ENCODE peak calls at places on chromosomes 3 and 15, in nine cellular contexts. I, K, H, E, Q, D, Y, L and J are unnamed samples.

GRCh38 chr15:29034593-29035364 is 149.0 kb downstream of the APBA2 start:
- DNase-seq in I (no peak), K (no peak), H (no peak), E (no peak), Q (no peak), D (no peak), Y (no peak), L (no peak), J (no peak)

GRCh38 chr15:85595804-85596536 is 198.8 kb downstream of the KLHL25 start:
- DNase-seq in I (no peak), K (no peak), H (no peak), E (no peak), Q (no peak), D (no peak), Y (no peak), L (no peak), J (no peak)

GRCh38 chr3:22729981-22730380 is 473.1 kb upstream of the UBE2E2 start:
- DNase-seq in I (no peak), K (no peak), H (no peak), E (no peak), Q (no peak), D (no peak), Y (no peak), L (no peak), J (no peak)

GRCh38 chr15:91472316-91472756 is 372.3 kb downstream of the SV2B start:
- DNase-seq in I (no peak), K (no peak), H (no peak), E (no peak), Q (no peak), D (no peak), Y (no peak), L (no peak), J (no peak)

GRCh38 chr15:48899793-48900192 is 21.9 kb downstream of the EID1 start:
- DNase-seq in I (no peak), K (no peak), H (no peak), E (no peak), Q (no peak), D (no peak), Y (no peak), L (no peak), J (no peak)

GRCh38 chr15:44719293-44719999 is 8.1 kb downstream of the B2M start:
- DNase-seq in I (no peak), K (no peak), H (no peak), E (no peak), Q (peak; percentile 44), D (no peak), Y (no peak), L (no peak), J (peak; percentile 36)

GRCh38 chr3:94195381-94195780 is 132.5 kb downstream of the NSUN3 start:
- DNase-seq in I (no peak), K (no peak), H (no peak), E (no peak), Q (no peak), D (no peak), Y (no peak), L (no peak), J (no peak)

GRCh38 chr3:155497930-155498647 is 204.6 kb upstream of the STRIT1 start:
- DNase-seq in I (peak; percentile 1), K (no peak), H (no peak), E (no peak), Q (no peak), D (no peak), Y (no peak), L (no peak), J (no peak)

GRCh38 chr3:8423307-8423706 is 78.3 kb upstream of the LMCD1 start:
- DNase-seq in I (no peak), K (no peak), H (no peak), E (no peak), Q (no peak), D (no peak), Y (no peak), L (no peak), J (no peak)

GRCh38 chr3:55596212-55596611 is 109.1 kb upstream of the WNT5A start:
- DNase-seq in I (no peak), K (no peak), H (no peak), E (no peak), Q (no peak), D (no peak), Y (no peak), L (no peak), J (no peak)

GRCh38 chr15:53611145-53611920 is 148.1 kb downstream of the WDR72 start:
- DNase-seq in I (no peak), K (no peak), H (no peak), E (no peak), Q (no peak), D (no peak), Y (no peak), L (peak; percentile 9), J (no peak)

GRCh38 chr3:139538733-139539132 is 809 bp downstream of the RBP1 start:
- DNase-seq in I (no peak), K (no peak), H (peak; percentile 26), E (no peak), Q (no peak), D (peak; percentile 68), Y (peak; percentile 33), L (no peak), J (peak; percentile 29)

GRCh38 chr3:59425942-59426341 is 376.1 kb upstream of the CFAP20DC start:
- DNase-seq in I (no peak), K (no peak), H (no peak), E (no peak), Q (no peak), D (no peak), Y (no peak), L (no peak), J (no peak)

GRCh38 chr15:48966595-48967301 is 3.0 kb upstream of the SHC4 start:
- DNase-seq in I (no peak), K (no peak), H (no peak), E (no peak), Q (no peak), D (no peak), Y (no peak), L (no peak), J (no peak)

GRCh38 chr3:97793415-97794019 is 28.3 kb upstream of the CRYBG3 start:
- DNase-seq in I (peak; percentile 61), K (no peak), H (no peak), E (peak; percentile 45), Q (no peak), D (no peak), Y (no peak), L (peak; percentile 65), J (no peak)

GRCh38 chr15:84725001-84725491 is 9.1 kb upstream of the SEC11A start:
- DNase-seq in I (no peak), K (peak; percentile 35), H (no peak), E (no peak), Q (no peak), D (no peak), Y (no peak), L (no peak), J (no peak)

GRCh38 chr3:11095932-11096265 is 58.4 kb upstream of the HRH1 start:
- DNase-seq in I (no peak), K (no peak), H (no peak), E (no peak), Q (no peak), D (no peak), Y (no peak), L (peak; percentile 85), J (no peak)
- TF ChIP-seq CTCF in I (peak; percentile 66), K (peak; percentile 14), H (no peak), E (no peak), Q (no peak), D (no peak), Y (no peak), L (peak; percentile 54), J (no peak)

DNA sequence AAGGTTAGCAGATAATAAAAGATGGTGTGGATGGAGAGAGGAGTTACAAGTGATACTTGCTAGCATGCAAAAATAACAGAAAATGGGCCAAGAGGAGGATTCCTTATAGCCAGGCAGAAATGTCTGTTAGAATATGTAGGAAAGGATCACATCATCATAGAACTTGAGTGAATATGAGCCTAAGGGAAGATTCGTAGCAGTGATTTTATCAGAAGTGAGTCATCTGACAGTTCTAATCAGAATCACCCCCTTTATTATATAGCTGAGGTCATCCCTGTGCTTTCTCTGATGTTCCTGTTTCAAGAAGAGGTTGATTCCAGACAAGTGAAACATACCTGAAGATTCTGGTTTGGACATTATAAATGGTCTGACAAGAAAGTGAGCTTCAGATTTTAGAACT is 22.9 kb downstream of the EXOG start:
- DNase-seq in I (no peak), K (no peak), H (no peak), E (no peak), Q (no peak), D (no peak), Y (no peak), L (no peak), J (no peak)
- H3K4me3 ChIP-seq in I (no peak overlapping the region), K (no peak overlapping the region), H (no peak overlapping the region), E (no peak overlapping the region), Q (no peak overlapping the region), D (no peak overlapping the region), Y (no peak overlapping the region), L (no peak overlapping the region), J (no peak overlapping the region)

DNA sequence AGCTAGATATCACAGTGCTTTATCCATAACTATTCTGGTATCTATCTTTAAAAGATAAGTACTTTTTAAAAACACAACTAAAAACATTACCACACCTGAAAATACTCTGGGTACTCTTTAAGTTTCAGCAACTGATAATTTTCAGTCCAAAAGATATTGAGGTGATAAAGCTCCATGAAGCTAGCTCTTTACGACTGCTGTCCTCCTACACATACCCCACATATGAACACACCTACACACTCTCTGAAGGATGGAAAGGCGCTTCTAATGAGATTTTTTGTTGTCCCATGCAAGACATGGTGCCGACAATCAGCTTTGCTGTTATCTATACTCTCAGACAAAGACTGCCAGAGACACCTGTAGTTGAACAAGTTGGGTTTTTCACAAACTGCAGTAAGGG is 19.1 kb upstream of the TM4SF4 start:
- DNase-seq in I (no peak), K (no peak), H (no peak), E (no peak), Q (no peak), D (no peak), Y (no peak), L (no peak), J (no peak)
- H3K27ac ChIP-seq in I (peak overlapping the region; percentile 9), K (no peak overlapping the region), H (no peak overlapping the region), E (no peak overlapping the region), Q (no peak overlapping the region), D (no peak overlapping the region), Y (no peak overlapping the region), L (no peak overlapping the region), J (no peak overlapping the region)

GRCh38 chr3:107432013-107432515 is 54.8 kb downstream of the CCDC54 start:
- DNase-seq in I (no peak), K (no peak), H (peak; percentile 13), E (no peak), Q (no peak), D (peak; percentile 30), Y (no peak), L (no peak), J (peak; percentile 45)

GRCh38 chr3:107429330-107430181 is 52.3 kb downstream of the CCDC54 start:
- DNase-seq in I (peak; percentile 61), K (peak; percentile 80), H (peak; percentile 75), E (peak; percentile 53), Q (peak; percentile 19), D (peak; percentile 77), Y (peak; percentile 67), L (peak; percentile 91), J (peak; percentile 70)

GRCh38 chr3:107431298-107432012 is 54.2 kb downstream of the CCDC54 start:
- DNase-seq in I (no peak), K (peak; percentile 77), H (peak; percentile 68), E (peak; percentile 68), Q (no peak), D (peak; percentile 67), Y (peak; percentile 68), L (peak; percentile 76), J (peak; percentile 76)

GRCh38 chr3:107431048-107431297 is 53.7 kb downstream of the CCDC54 start:
- DNase-seq in I (no peak), K (peak; percentile 40), H (peak; percentile 45), E (peak; percentile 25), Q (no peak), D (peak; percentile 37), Y (no peak), L (peak; percentile 25), J (no peak)

GRCh38 chr3:107430214-107431047 is 53.2 kb downstream of the CCDC54 start:
- DNase-seq in I (no peak), K (no peak), H (peak; percentile 14), E (peak; percentile 37), Q (no peak), D (peak; percentile 34), Y (no peak), L (peak; percentile 21), J (peak; percentile 29)
- TF ChIP-seq CTCF in I (peak; percentile 64), K (no peak), H (no peak), E (no peak), Q (peak; percentile 53), D (no peak), Y (no peak), L (no peak), J (no peak)